ENCODE peak calls at places on chromosomes 5 and 9, in ten cellular contexts. N, X, V, J, T, S, B, M, K and P are unnamed samples.

GRCh38 chr5:132055808-132056609 is 4.4 kb upstream of the IL3 start:
- DNase-seq in N (no peak), X (peak), V (no peak), J (no peak), T (no peak), S (no peak), B (no peak), M (no peak), K (peak), P (peak)

GRCh38 chr5:36152324-36153298 is 700 bp downstream of the SKP2 start:
- DNase-seq in N (no peak), X (no peak), V (peak), J (no peak), T (peak), S (no peak), B (no peak), M (no peak), K (no peak), P (no peak)

GRCh38 chr5:109956884-109957283 is 267.2 kb downstream of the MAN2A1 start:
- DNase-seq in N (no peak), X (no peak), V (no peak), J (no peak), T (no peak), S (no peak), B (no peak), M (no peak), K (peak), P (no peak)

GRCh38 chr5:127206320-127207113 is 84.1 kb upstream of the MEGF10 start:
- DNase-seq in N (no peak), X (no peak), V (no peak), J (peak), T (peak), S (no peak), B (no peak), M (no peak), K (no peak), P (no peak)

GRCh38 chr5:68353624-68354023 is 138.1 kb downstream of the PIK3R1 start:
- DNase-seq in N (no peak), X (no peak), V (no peak), J (no peak), T (no peak), S (no peak), B (no peak), M (no peak), K (no peak), P (no peak)

GRCh38 chr5:16406630-16407029 is 59.0 kb downstream of the ZNF622 start:
- DNase-seq in N (no peak), X (no peak), V (no peak), J (no peak), T (no peak), S (no peak), B (no peak), M (no peak), K (no peak), P (no peak)

GRCh38 chr5:58455066-58455465 is 4.8 kb downstream of the PLK2 start:
- DNase-seq in N (no peak), X (no peak), V (peak), J (no peak), T (no peak), S (no peak), B (no peak), M (no peak), K (no peak), P (no peak)

GRCh38 chr9:98095401-98095800 is 23.6 kb downstream of the TRIM14 start:
- DNase-seq in N (no peak), X (no peak), V (no peak), J (no peak), T (no peak), S (no peak), B (no peak), M (no peak), K (no peak), P (no peak)

GRCh38 chr5:156402387-156402921 is 75.5 kb downstream of the SGCD start:
- DNase-seq in N (peak), X (peak), V (no peak), J (no peak), T (peak), S (no peak), B (peak), M (no peak), K (no peak), P (no peak)

GRCh38 chr5:117624226-117624625 is 1049.6 kb upstream of the SEMA6A start:
- DNase-seq in N (no peak), X (no peak), V (no peak), J (no peak), T (no peak), S (no peak), B (no peak), M (no peak), K (no peak), P (no peak)

GRCh38 chr5:104062495-104063377 is 500.1 kb upstream of the NUDT12 start:
- DNase-seq in N (no peak), X (no peak), V (no peak), J (no peak), T (no peak), S (no peak), B (no peak), M (no peak), K (no peak), P (no peak)

GRCh38 chr9:129897263-129897662 is 62.0 kb downstream of the USP20 start:
- DNase-seq in N (no peak), X (no peak), V (no peak), J (no peak), T (no peak), S (no peak), B (no peak), M (no peak), K (no peak), P (no peak)

GRCh38 chr5:111931658-111932057 is 174.7 kb upstream of the NREP start:
- DNase-seq in N (no peak), X (no peak), V (no peak), J (no peak), T (no peak), S (no peak), B (no peak), M (no peak), K (no peak), P (no peak)

GRCh38 chr9:124297915-124298645 is 40.3 kb downstream of the NEK6 start:
- DNase-seq in N (no peak), X (no peak), V (no peak), J (no peak), T (no peak), S (no peak), B (no peak), M (no peak), K (no peak), P (no peak)

GRCh38 chr5:43602456-43602817 is 543 bp upstream of the NNT start:
- DNase-seq in N (no peak), X (no peak), V (peak), J (no peak), T (peak), S (peak), B (no peak), M (peak), K (no peak), P (peak)

GRCh38 chr5:23332650-23333251 is 174.7 kb upstream of the PRDM9 start:
- DNase-seq in N (no peak), X (no peak), V (peak), J (no peak), T (peak), S (no peak), B (no peak), M (no peak), K (no peak), P (no peak)

GRCh38 chr5:16411741-16412455 is 53.7 kb downstream of the ZNF622 start:
- DNase-seq in N (no peak), X (no peak), V (no peak), J (no peak), T (peak), S (no peak), B (no peak), M (no peak), K (no peak), P (no peak)

GRCh38 chr9:137379761-137380161 is 43.2 kb downstream of the EXD3 start:
- DNase-seq in N (no peak), X (no peak), V (no peak), J (no peak), T (no peak), S (no peak), B (no peak), M (no peak), K (no peak), P (no peak)

GRCh38 chr9:3677541-3677940 is 151.7 kb upstream of the RFX3 start:
- DNase-seq in N (no peak), X (no peak), V (no peak), J (no peak), T (no peak), S (no peak), B (no peak), M (no peak), K (no peak), P (no peak)

GRCh38 chr5:130871346-130872086 is 293.5 kb downstream of the HINT1 start:
- DNase-seq in N (no peak), X (peak), V (peak), J (no peak), T (peak), S (no peak), B (peak), M (peak), K (no peak), P (peak)

GRCh38 chr5:5203441-5203840 is 63.3 kb downstream of the ADAMTS16 start:
- DNase-seq in N (no peak), X (no peak), V (no peak), J (no peak), T (peak), S (no peak), B (no peak), M (no peak), K (no peak), P (no peak)

GRCh38 chr9:122800066-122801060 is at the start of gene OR1K1:
- DNase-seq in N (no peak), X (no peak), V (no peak), J (no peak), T (no peak), S (no peak), B (no peak), M (no peak), K (no peak), P (no peak)

GRCh38 chr9:82961504-82962125 is 101.3 kb downstream of the RASEF start:
- DNase-seq in N (peak), X (no peak), V (peak), J (peak), T (peak), S (peak), B (no peak), M (peak), K (peak), P (peak)

GRCh38 chr9:120348951-120349429 is 231.0 kb downstream of the CDK5RAP2 start:
- DNase-seq in N (no peak), X (no peak), V (peak), J (no peak), T (peak), S (peak), B (no peak), M (peak), K (peak), P (peak)

GRCh38 chr5:74895906-74896305 is 29.7 kb upstream of the FAM169A start:
- DNase-seq in N (no peak), X (no peak), V (no peak), J (peak), T (peak), S (no peak), B (no peak), M (peak), K (no peak), P (peak)

GRCh38 chr9:69380811-69381210 is 55.8 kb downstream of the ENTREP1 start:
- DNase-seq in N (no peak), X (no peak), V (no peak), J (no peak), T (peak), S (no peak), B (no peak), M (no peak), K (no peak), P (no peak)

GRCh38 chr9:106860731-106861584 is 2.0 kb upstream of the ZNF462 start:
- DNase-seq in N (no peak), X (no peak), V (peak), J (no peak), T (no peak), S (no peak), B (no peak), M (peak), K (peak), P (peak)

GRCh38 chr9:97704327-97704677 is 7.2 kb upstream of the XPA start:
- DNase-seq in N (no peak), X (no peak), V (no peak), J (no peak), T (no peak), S (no peak), B (no peak), M (no peak), K (no peak), P (no peak)

GRCh38 chr5:174547814-174548213 is 176.6 kb upstream of the MSX2 start:
- DNase-seq in N (no peak), X (no peak), V (no peak), J (no peak), T (no peak), S (no peak), B (no peak), M (no peak), K (no peak), P (no peak)

GRCh38 chr5:160250226-160250625 is 20.9 kb downstream of the FABP6 start:
- DNase-seq in N (no peak), X (no peak), V (no peak), J (no peak), T (no peak), S (no peak), B (no peak), M (no peak), K (no peak), P (no peak)

GRCh38 chr5:98777295-98777694 is 3.8 kb downstream of the RGMB start:
- DNase-seq in N (no peak), X (no peak), V (no peak), J (no peak), T (no peak), S (no peak), B (no peak), M (no peak), K (no peak), P (no peak)